ENCODE peak calls at places on chromosomes 3 and 15, in four cellular contexts. One of them, this sample, is unnamed.

GRCh38 chr3:9422712-9423424 is 25.5 kb downstream of the SETD5 start:
- DNase-seq in H1: no peak
- DNase-seq in K562: peak
- DNase-seq in HepG2: peak
- DNase-seq in this sample: peak

GRCh38 chr3:50662408-50662807 is 12.3 kb upstream of the DOCK3 start:
- DNase-seq in H1: no peak
- DNase-seq in K562: no peak
- DNase-seq in HepG2: no peak
- DNase-seq in this sample: no peak

GRCh38 chr15:99433757-99434211 is 132.0 kb upstream of the MEF2A start:
- DNase-seq in H1: no peak
- DNase-seq in K562: no peak
- DNase-seq in HepG2: no peak
- DNase-seq in this sample: no peak

GRCh38 chr3:481680-482079 is 285.1 kb downstream of the CHL1 start:
- DNase-seq in H1: no peak
- DNase-seq in K562: no peak
- DNase-seq in HepG2: no peak
- DNase-seq in this sample: no peak

GRCh38 chr3:189530822-189531221 is 100.4 kb upstream of the TP63 start:
- DNase-seq in H1: no peak
- DNase-seq in K562: no peak
- DNase-seq in HepG2: no peak
- DNase-seq in this sample: peak

GRCh38 chr3:178859386-178859785 is 212.2 kb downstream of the ZMAT3 start:
- DNase-seq in H1: no peak
- DNase-seq in K562: no peak
- DNase-seq in HepG2: no peak
- DNase-seq in this sample: no peak

GRCh38 chr15:60421544-60421943 is 23.8 kb upstream of the ANXA2 start:
- DNase-seq in H1: no peak
- DNase-seq in K562: no peak
- DNase-seq in HepG2: no peak
- DNase-seq in this sample: no peak

GRCh38 chr3:16239082-16239770 is 25.5 kb downstream of the DPH3 start:
- DNase-seq in H1: no peak
- DNase-seq in K562: no peak
- DNase-seq in HepG2: no peak
- DNase-seq in this sample: no peak

GRCh38 chr3:49413338-49413734 is 1.1 kb downstream of the TCTA start:
- DNase-seq in H1: no peak
- DNase-seq in K562: peak
- DNase-seq in HepG2: no peak
- DNase-seq in this sample: no peak

GRCh38 chr3:183253364-183253960 is 409 bp downstream of the B3GNT5 start:
- DNase-seq in H1: peak
- DNase-seq in K562: peak
- DNase-seq in HepG2: no peak
- DNase-seq in this sample: no peak

GRCh38 chr3:61564405-61565059 is 3.2 kb downstream of the PTPRG start:
- DNase-seq in H1: peak
- DNase-seq in K562: no peak
- DNase-seq in HepG2: no peak
- DNase-seq in this sample: no peak

GRCh38 chr15:87877114-87877810 is 379.3 kb downstream of the NTRK3 start:
- DNase-seq in H1: no peak
- DNase-seq in K562: peak
- DNase-seq in HepG2: no peak
- DNase-seq in this sample: no peak

GRCh38 chr3:17820275-17820674 is 77.8 kb upstream of the TBC1D5 start:
- DNase-seq in H1: no peak
- DNase-seq in K562: no peak
- DNase-seq in HepG2: no peak
- DNase-seq in this sample: no peak

GRCh38 chr3:140276698-140277097 is 341.7 kb downstream of the CLSTN2 start:
- DNase-seq in H1: no peak
- DNase-seq in K562: peak
- DNase-seq in HepG2: peak
- DNase-seq in this sample: peak

GRCh38 chr15:48592221-48592731 is 53.2 kb downstream of the FBN1 start:
- DNase-seq in H1: no peak
- DNase-seq in K562: peak
- DNase-seq in HepG2: no peak
- DNase-seq in this sample: no peak

GRCh38 chr3:171556574-171557145 is 96.5 kb upstream of the TNIK start:
- DNase-seq in H1: no peak
- DNase-seq in K562: no peak
- DNase-seq in HepG2: no peak
- DNase-seq in this sample: no peak

GRCh38 chr3:113533534-113533892 is 1.2 kb downstream of the SIDT1 start:
- DNase-seq in H1: no peak
- DNase-seq in K562: no peak
- DNase-seq in HepG2: no peak
- DNase-seq in this sample: no peak

GRCh38 chr15:38176155-38176554 is 76.5 kb upstream of the SPRED1 start:
- DNase-seq in H1: no peak
- DNase-seq in K562: peak
- DNase-seq in HepG2: no peak
- DNase-seq in this sample: no peak

GRCh38 chr3:25427155-25428002 is 684 bp upstream of the RARB start:
- DNase-seq in H1: no peak
- DNase-seq in K562: no peak
- DNase-seq in HepG2: peak
- DNase-seq in this sample: no peak
- H3K4me3 ChIP-seq in H1: peak
- H3K4me3 ChIP-seq in K562: peak
- H3K4me3 ChIP-seq in HepG2: peak
- H3K4me3 ChIP-seq in this sample: no peak

DNA sequence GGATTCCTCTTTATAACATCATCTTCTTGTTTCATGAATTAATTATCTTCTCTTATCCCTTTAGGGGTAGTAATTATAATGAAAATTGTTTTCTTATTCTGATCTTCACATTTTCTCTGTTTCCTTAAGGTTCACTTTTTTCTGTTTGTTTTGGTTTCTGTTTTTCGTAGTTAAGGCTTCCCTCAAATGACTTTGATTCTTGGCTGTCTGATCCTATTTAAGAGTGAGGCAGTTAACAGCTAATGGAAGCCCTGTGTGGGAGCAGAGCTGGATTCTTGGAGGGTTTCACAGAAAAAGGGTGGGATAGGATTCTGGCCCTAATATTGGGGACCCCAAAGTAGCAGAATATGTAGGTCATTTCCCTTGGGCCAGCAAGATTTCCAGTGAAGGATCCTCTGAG is 6.8 kb upstream of the AMOTL2 start:
- DNase-seq in H1: no peak
- DNase-seq in K562: no peak
- DNase-seq in HepG2: no peak
- DNase-seq in this sample: no peak
- TF ChIP-seq FOSL1 in H1: no peak
- TF ChIP-seq FOSL1 in K562: no peak
- TF ChIP-seq FOSL1 in HepG2: no peak
- TF ChIP-seq FOSL1 in this sample: no peak

GRCh38 chr3:71543371-71544016 is 40.0 kb downstream of the FOXP1 start:
- DNase-seq in H1: no peak
- DNase-seq in K562: no peak
- DNase-seq in HepG2: no peak
- DNase-seq in this sample: no peak
- H3K4me3 ChIP-seq in H1: no peak
- H3K4me3 ChIP-seq in K562: no peak
- H3K4me3 ChIP-seq in HepG2: no peak
- H3K4me3 ChIP-seq in this sample: no peak

GRCh38 chr3:48057521-48057920 is 41.3 kb upstream of the MAP4 start:
- DNase-seq in H1: no peak
- DNase-seq in K562: no peak
- DNase-seq in HepG2: no peak
- DNase-seq in this sample: no peak

GRCh38 chr3:48058089-48058488 is 41.9 kb upstream of the MAP4 start:
- DNase-seq in H1: no peak
- DNase-seq in K562: no peak
- DNase-seq in HepG2: no peak
- DNase-seq in this sample: no peak
- TF ChIP-seq FOSL1 in H1: no peak
- TF ChIP-seq FOSL1 in K562: no peak
- TF ChIP-seq FOSL1 in HepG2: no peak
- TF ChIP-seq FOSL1 in this sample: no peak